ENCODE peak calls at places on chromosomes 3 and 15, in nine cellular contexts. A is fibroblast of the conjunctiva; W is foreskin keratinocyte; H is stimulated activated effector memory CD8-positive, alpha-beta T cell treated with anti-CD3 and anti-CD28 coated beads, Interleukin-12 subunit alpha, Interleukin-12 subunit beta, amount 100 ng/mL, for 72 hours; C is AG09309; J is iPS-NIHi11; X is GF-D8; K is NCI-H345; O is RWPE1. F is an unnamed sample.

GRCh38 chr3:159185443-159186050 is 383.7 kb downstream of the MFSD1 start:
- DNase-seq in W (no peak), J (no peak), X (no peak), O (no peak), C (no peak), K (no peak), A (no peak), H (no peak), F (no peak)

GRCh38 chr15:81331600-81331999 is 7.7 kb upstream of the STARD5 start:
- DNase-seq in O (no peak), W (no peak), X (no peak), H (no peak), K (no peak), C (no peak), A (no peak), J (no peak), F (no peak)

GRCh38 chr3:48662753-48663488 is at the start of gene CELSR3:
- DNase-seq in K (peak; percentile 87), W (peak; percentile 82), C (peak; percentile 76), H (peak; percentile 71), X (no peak), O (peak; percentile 66), A (peak; percentile 84), J (peak; percentile 73), F (peak; percentile 80)

GRCh38 chr3:144429719-144430121 is 458.1 kb downstream of the DIPK2A start:
- DNase-seq in H (no peak), K (no peak), J (no peak), A (no peak), C (peak; percentile 4), X (no peak), O (no peak), W (peak; percentile 65), F (peak; percentile 69)

GRCh38 chr3:79606414-79606813 is 161.4 kb downstream of the ROBO1 start:
- DNase-seq in W (no peak), O (no peak), A (no peak), J (no peak), C (no peak), X (no peak), K (no peak), H (no peak), F (no peak)

GRCh38 chr15:71709808-71710418 is 100.4 kb upstream of the NR2E3 start:
- DNase-seq in W (no peak), J (no peak), X (no peak), K (no peak), C (no peak), A (no peak), O (no peak), H (no peak), F (no peak)

GRCh38 chr3:99710094-99710493 is 71.7 kb downstream of the COL8A1 start:
- DNase-seq in A (no peak), C (no peak), W (no peak), H (no peak), K (no peak), O (no peak), X (no peak), J (no peak), F (no peak)

GRCh38 chr15:60179786-60180391 is 175.8 kb downstream of the FOXB1 start:
- DNase-seq in J (peak; percentile 46), A (peak; percentile 43), C (peak; percentile 28), W (peak; percentile 46), O (peak; percentile 51), H (no peak), K (peak; percentile 47), X (no peak), F (peak; percentile 52)

GRCh38 chr15:92811514-92811913 is 88.6 kb upstream of the CHD2 start:
- DNase-seq in H (no peak), O (no peak), W (peak; percentile 73), A (no peak), C (no peak), K (peak; percentile 48), J (no peak), X (peak; percentile 3), F (peak; percentile 89)

GRCh38 chr3:194250104-194251002 is 100.8 kb downstream of the CPN2 start:
- DNase-seq in O (no peak), H (no peak), C (peak; percentile 20), A (peak; percentile 87), X (no peak), W (no peak), K (no peak), J (no peak), F (no peak)